ENCODE peak calls at places on chromosomes 5 and 9, in four cellular contexts. E, F, S and I are unnamed samples.

GRCh38 chr5:56607551-56607950 is 207.8 kb upstream of the MAP3K1 start:
- DNase-seq in F (no peak), S (peak), E (no peak), I (no peak)

GRCh38 chr5:179297486-179298180 is 47.6 kb downstream of the ADAMTS2 start:
- DNase-seq in E (no peak), S (no peak), F (no peak), I (no peak)

GRCh38 chr5:17355585-17356346 is 138.3 kb downstream of the BASP1 start:
- DNase-seq in E (no peak), F (no peak), S (peak), I (no peak)

GRCh38 chr5:91033370-91033769 is 349.7 kb downstream of the ARRDC3 start:
- DNase-seq in E (peak), F (no peak), S (no peak), I (no peak)

GRCh38 chr5:6719417-6719816 is 6.2 kb downstream of the TENT4A start:
- DNase-seq in F (no peak), S (no peak), E (peak), I (no peak)

GRCh38 chr9:27280858-27281257 is 16.1 kb downstream of the EQTN start:
- DNase-seq in S (no peak), E (no peak), F (peak), I (no peak)

GRCh38 chr5:92980491-92980890 is 600.5 kb downstream of the NR2F1-AS1 start:
- DNase-seq in E (no peak), S (peak), F (no peak), I (no peak)

GRCh38 chr5:135156715-135157404 is 122.8 kb upstream of the PITX1 start:
- DNase-seq in F (no peak), S (no peak), E (no peak), I (no peak)

GRCh38 chr5:94690778-94691177 is 72.3 kb downstream of the SLF1 start:
- DNase-seq in S (no peak), F (no peak), E (no peak), I (no peak)

GRCh38 chr9:13083973-13084528 is 195.4 kb downstream of the MPDZ start:
- DNase-seq in F (no peak), S (peak), E (no peak), I (no peak)

GRCh38 chr9:83472764-83473163 is 65.4 kb downstream of the FRMD3 start:
- DNase-seq in S (no peak), F (no peak), E (no peak), I (no peak)

GRCh38 chr9:34929506-34930102 is 28.5 kb upstream of the PHF24 start:
- DNase-seq in E (no peak), S (peak), F (peak), I (peak)

GRCh38 chr9:34994429-34995287 is 5.1 kb downstream of the DNAJB5 start:
- DNase-seq in S (peak), F (peak), E (peak), I (no peak)

GRCh38 chr5:150166193-150167162 is at the start of gene CDX1:
- DNase-seq in F (no peak), E (peak), S (no peak), I (no peak)

GRCh38 chr9:20728493-20729220 is 44.6 kb downstream of the FOCAD start:
- DNase-seq in F (peak), E (peak), S (peak), I (no peak)

GRCh38 chr5:161302557-161302956 is 244.0 kb downstream of the GABRB2 start:
- DNase-seq in F (no peak), E (no peak), S (no peak), I (no peak)

GRCh38 chr5:169164481-169164925 is 136.4 kb downstream of the SLIT3 start:
- DNase-seq in S (peak), F (peak), E (no peak), I (no peak)

GRCh38 chr9:37413311-37413710 is 9.2 kb upstream of the GRHPR start:
- DNase-seq in F (no peak), S (no peak), E (no peak), I (no peak)

GRCh38 chr9:136521541-136521940 is 24.3 kb downstream of the NOTCH1 start:
- DNase-seq in S (no peak), E (peak), F (no peak), I (no peak)

GRCh38 chr5:96687812-96688453 is 25.8 kb downstream of the CAST start:
- DNase-seq in S (peak), E (no peak), F (peak), I (peak)

GRCh38 chr9:133522073-133522910 is 2.5 kb downstream of the MYMK start:
- DNase-seq in F (no peak), S (no peak), E (peak), I (no peak)

GRCh38 chr9:18190671-18191374 is 283.1 kb upstream of the ADAMTSL1 start:
- DNase-seq in F (no peak), S (no peak), E (no peak), I (no peak)
- TF ChIP-seq CTCF in F (no peak), S (no peak), E (no peak), I (no peak)

GRCh38 chr5:126122942-126123341 is 300.3 kb upstream of the GRAMD2B start:
- DNase-seq in F (no peak), S (no peak), E (no peak), I (no peak)

GRCh38 chr5:126129431-126129830 is 293.8 kb upstream of the GRAMD2B start:
- DNase-seq in F (no peak), S (no peak), E (no peak), I (no peak)

GRCh38 chr5:126126574-126126973 is 296.6 kb upstream of the GRAMD2B start:
- DNase-seq in E (no peak), S (no peak), F (no peak), I (no peak)

GRCh38 chr5:126120939-126121338 is 302.3 kb upstream of the GRAMD2B start:
- DNase-seq in F (no peak), S (no peak), E (no peak), I (no peak)

DNA sequence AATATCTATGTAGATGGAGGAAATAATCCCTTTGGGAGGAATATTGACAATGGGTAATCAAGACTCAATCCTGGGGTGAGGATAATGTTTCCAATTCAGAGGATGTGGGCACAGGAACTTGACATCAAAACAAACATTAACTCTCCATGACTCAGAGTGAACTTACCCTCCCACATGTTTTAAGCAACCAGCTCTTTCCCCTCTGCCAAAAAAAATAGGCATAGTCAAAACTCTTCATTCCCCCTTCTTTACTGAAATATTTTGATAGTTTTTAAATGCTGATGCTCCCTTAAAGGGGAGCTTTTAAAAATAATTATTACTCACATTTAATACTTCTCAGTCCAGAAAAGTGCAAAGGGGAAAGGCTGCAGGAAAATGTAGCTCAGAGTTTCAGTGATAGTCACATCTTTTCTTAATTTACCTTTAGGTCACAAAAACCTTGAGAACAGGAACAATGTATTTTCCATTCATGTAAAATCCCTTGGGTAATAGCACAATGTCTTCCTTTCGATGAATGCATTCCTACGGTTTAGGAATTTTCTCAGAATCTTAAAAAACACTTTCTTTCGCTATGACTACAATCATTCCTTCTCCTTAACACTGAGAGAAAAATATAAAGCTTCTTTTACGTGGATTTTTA is 298.4 kb upstream of the GRAMD2B start:
- DNase-seq in E (no peak), S (peak), F (no peak), I (no peak)
- H3K9ac ChIP-seq in E (no peak), S (peak), F (no peak), I (no peak)

DNA sequence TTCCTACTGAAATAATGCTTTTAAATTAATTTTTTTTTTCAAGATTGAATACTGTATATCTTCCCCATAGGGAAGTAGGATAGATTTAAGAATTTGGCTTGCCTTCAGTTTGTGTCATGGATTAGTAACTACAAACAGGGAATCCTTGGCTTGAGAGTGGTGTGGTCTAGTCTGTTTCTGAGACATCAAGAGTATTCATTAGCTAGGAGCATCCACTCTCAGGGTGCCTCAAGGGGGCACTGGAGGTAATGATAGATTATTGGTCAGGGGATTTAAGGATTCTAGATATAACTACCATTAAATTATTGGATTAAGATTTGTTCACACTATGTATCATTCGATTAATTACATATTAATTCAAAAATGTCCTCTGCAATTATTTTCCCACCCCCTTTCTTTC is 91.8 kb upstream of the TXNDC8 start:
- DNase-seq in E (no peak), S (no peak), F (no peak), I (no peak)
- TF ChIP-seq CTCF in E (no peak), S (no peak), F (no peak), I (peak)

DNA sequence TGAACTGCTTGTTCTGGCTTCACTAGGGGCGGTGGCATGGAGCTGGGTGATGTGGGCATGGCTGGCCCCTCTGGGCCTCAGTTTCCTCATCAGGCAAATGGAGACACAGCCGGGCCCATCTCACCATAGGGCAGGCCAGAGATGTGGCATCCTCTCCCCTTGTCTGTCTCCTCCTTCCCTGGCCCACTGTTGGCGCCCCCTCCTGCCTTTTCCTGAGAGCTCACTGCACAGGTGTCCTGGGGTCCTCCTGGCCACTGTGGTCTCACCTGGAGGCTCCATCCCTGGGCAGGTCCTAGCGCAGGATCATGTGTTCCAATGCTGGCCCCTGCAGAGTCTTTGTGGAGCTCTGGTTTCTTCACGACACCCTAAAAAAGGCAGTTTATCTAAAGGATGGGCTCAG is 53.5 kb downstream of the NEK6 start:
- DNase-seq in F (no peak), S (no peak), E (no peak), I (no peak)
- H3K9ac ChIP-seq in F (no peak), S (no peak), E (no peak), I (no peak)

GRCh38 chr5:166957763-166958162 is 1333.7 kb upstream of the WWC1 start:
- DNase-seq in S (no peak), F (no peak), E (no peak), I (no peak)

GRCh38 chr5:166962470-166962869 is 1329.0 kb upstream of the WWC1 start:
- DNase-seq in E (no peak), F (no peak), S (no peak), I (no peak)

GRCh38 chr5:166961938-166962337 is 1329.5 kb upstream of the WWC1 start:
- DNase-seq in E (no peak), F (no peak), S (no peak), I (no peak)

GRCh38 chr5:166961028-166961427 is 1330.4 kb upstream of the WWC1 start:
- DNase-seq in F (no peak), S (no peak), E (no peak), I (peak)
- TF ChIP-seq CTCF in F (no peak), S (no peak), E (peak), I (peak)

DNA sequence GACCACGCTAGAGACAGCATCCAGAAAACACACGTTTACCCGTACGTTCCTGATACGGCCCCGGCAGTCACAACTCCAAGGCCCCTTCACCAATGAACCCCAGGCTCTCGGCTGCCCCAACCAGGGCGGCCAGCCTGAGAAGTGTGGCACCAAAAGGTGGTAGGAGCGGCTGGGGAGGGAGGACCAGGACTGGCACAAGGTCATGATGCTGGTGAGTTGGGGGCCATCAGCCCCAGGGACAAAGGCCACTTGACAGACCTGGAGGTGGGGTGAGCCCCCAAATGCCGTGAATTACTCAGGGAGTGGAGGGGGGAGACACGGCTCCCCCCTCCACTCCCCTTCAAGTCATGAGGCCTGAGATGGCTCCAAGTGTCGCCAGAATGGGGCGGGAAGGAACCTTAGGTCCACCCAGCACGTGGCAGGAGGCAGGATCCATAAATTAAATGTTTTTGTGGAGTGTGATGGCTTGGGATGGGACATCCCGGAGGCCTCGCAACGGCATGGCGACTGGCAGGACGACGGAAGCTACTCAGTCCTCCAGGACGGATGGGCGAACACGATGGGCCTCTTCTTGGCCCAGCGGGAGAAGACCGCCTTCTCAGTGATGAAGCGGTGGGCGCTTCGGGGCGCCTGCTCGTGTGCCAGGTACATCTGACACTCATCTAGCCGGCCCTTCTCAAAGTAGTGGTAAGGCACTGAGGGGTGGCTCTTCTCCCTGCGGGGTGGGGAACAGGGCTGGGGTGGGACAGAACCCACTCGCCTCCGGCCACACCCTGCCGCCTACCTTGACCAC is 8.7 kb upstream of the ST6GALNAC6 start:
- DNase-seq in F (no peak), S (no peak), E (peak), I (no peak)
- H3K9ac ChIP-seq in F (no peak), S (no peak), E (no peak), I (no peak)

GRCh38 chr5:78677777-78678668 is 29.5 kb upstream of the LHFPL2 start:
- DNase-seq in F (no peak), S (peak), E (peak), I (no peak)
- TF ChIP-seq CTCF in F (no peak), S (peak), E (no peak), I (no peak)